ENCODE peak calls at places on chromosomes 11 and 22, in nine cellular contexts. One of them, this sample, is unnamed.

GRCh38 chr11:15816270-15816871 is 540.0 kb downstream of the SOX6 start:
- DNase-seq in NCI-H1105 treated with DMSO at 0.1 percent for 48 hours: no peak
- DNase-seq in stimulated activated naive CD8-positive, alpha-beta T cell treated with anti-CD3 and anti-CD28 coated beads, Interleukin-15, amount 100 ng/mL, for 72 hours: peak; percentile 33
- DNase-seq in endothelial cell: no peak
- DNase-seq in neural crest cell: no peak
- DNase-seq in effector CD4-positive, alpha-beta T cell: no peak
- DNase-seq in cardiac muscle cell: peak; percentile 91
- DNase-seq in CD4-positive, alpha-beta memory T cell: no peak
- DNase-seq in cerebellar cortex: no peak
- DNase-seq in this sample: no peak

GRCh38 chr11:69002743-69003231 is 10.3 kb downstream of the MRGPRF start:
- DNase-seq in endothelial cell: no peak
- DNase-seq in effector CD4-positive, alpha-beta T cell: no peak
- DNase-seq in NCI-H1105 treated with DMSO at 0.1 percent for 48 hours: no peak
- DNase-seq in neural crest cell: no peak
- DNase-seq in stimulated activated naive CD8-positive, alpha-beta T cell treated with anti-CD3 and anti-CD28 coated beads, Interleukin-15, amount 100 ng/mL, for 72 hours: no peak
- DNase-seq in CD4-positive, alpha-beta memory T cell: no peak
- DNase-seq in cardiac muscle cell: no peak
- DNase-seq in cerebellar cortex: no peak
- DNase-seq in this sample: no peak

GRCh38 chr11:125192194-125192593 is 27.6 kb downstream of the PKNOX2 start:
- DNase-seq in neural crest cell: no peak
- DNase-seq in NCI-H1105 treated with DMSO at 0.1 percent for 48 hours: no peak
- DNase-seq in endothelial cell: peak; percentile 70
- DNase-seq in stimulated activated naive CD8-positive, alpha-beta T cell treated with anti-CD3 and anti-CD28 coated beads, Interleukin-15, amount 100 ng/mL, for 72 hours: no peak
- DNase-seq in effector CD4-positive, alpha-beta T cell: no peak
- DNase-seq in CD4-positive, alpha-beta memory T cell: no peak
- DNase-seq in cardiac muscle cell: peak; percentile 73
- DNase-seq in cerebellar cortex: no peak
- DNase-seq in this sample: no peak

GRCh38 chr22:23220485-23221350 is 40.4 kb downstream of the BCR start:
- DNase-seq in CD4-positive, alpha-beta memory T cell: no peak
- DNase-seq in NCI-H1105 treated with DMSO at 0.1 percent for 48 hours: no peak
- DNase-seq in cerebellar cortex: no peak
- DNase-seq in cardiac muscle cell: peak; percentile 75
- DNase-seq in endothelial cell: no peak
- DNase-seq in stimulated activated naive CD8-positive, alpha-beta T cell treated with anti-CD3 and anti-CD28 coated beads, Interleukin-15, amount 100 ng/mL, for 72 hours: no peak
- DNase-seq in neural crest cell: no peak
- DNase-seq in effector CD4-positive, alpha-beta T cell: no peak
- DNase-seq in this sample: no peak

GRCh38 chr11:13883042-13883441 is 79.5 kb upstream of the SPON1 start:
- DNase-seq in endothelial cell: no peak
- DNase-seq in stimulated activated naive CD8-positive, alpha-beta T cell treated with anti-CD3 and anti-CD28 coated beads, Interleukin-15, amount 100 ng/mL, for 72 hours: peak; percentile 20
- DNase-seq in cardiac muscle cell: no peak
- DNase-seq in NCI-H1105 treated with DMSO at 0.1 percent for 48 hours: no peak
- DNase-seq in cerebellar cortex: no peak
- DNase-seq in neural crest cell: no peak
- DNase-seq in effector CD4-positive, alpha-beta T cell: no peak
- DNase-seq in CD4-positive, alpha-beta memory T cell: no peak
- DNase-seq in this sample: no peak

GRCh38 chr11:30000986-30001385 is 15.8 kb downstream of the KCNA4 start:
- DNase-seq in CD4-positive, alpha-beta memory T cell: no peak
- DNase-seq in endothelial cell: no peak
- DNase-seq in effector CD4-positive, alpha-beta T cell: no peak
- DNase-seq in cardiac muscle cell: no peak
- DNase-seq in stimulated activated naive CD8-positive, alpha-beta T cell treated with anti-CD3 and anti-CD28 coated beads, Interleukin-15, amount 100 ng/mL, for 72 hours: no peak
- DNase-seq in NCI-H1105 treated with DMSO at 0.1 percent for 48 hours: no peak
- DNase-seq in cerebellar cortex: no peak
- DNase-seq in neural crest cell: no peak
- DNase-seq in this sample: no peak

GRCh38 chr11:118229274-118229847 is 4.5 kb upstream of the JAML start:
- DNase-seq in neural crest cell: no peak
- DNase-seq in cerebellar cortex: no peak
- DNase-seq in cardiac muscle cell: no peak
- DNase-seq in NCI-H1105 treated with DMSO at 0.1 percent for 48 hours: no peak
- DNase-seq in endothelial cell: no peak
- DNase-seq in stimulated activated naive CD8-positive, alpha-beta T cell treated with anti-CD3 and anti-CD28 coated beads, Interleukin-15, amount 100 ng/mL, for 72 hours: no peak
- DNase-seq in effector CD4-positive, alpha-beta T cell: no peak
- DNase-seq in CD4-positive, alpha-beta memory T cell: no peak
- DNase-seq in this sample: no peak

GRCh38 chr11:86473991-86474833 is 99.5 kb downstream of the CCDC81 start:
- DNase-seq in effector CD4-positive, alpha-beta T cell: no peak
- DNase-seq in endothelial cell: no peak
- DNase-seq in stimulated activated naive CD8-positive, alpha-beta T cell treated with anti-CD3 and anti-CD28 coated beads, Interleukin-15, amount 100 ng/mL, for 72 hours: no peak
- DNase-seq in NCI-H1105 treated with DMSO at 0.1 percent for 48 hours: no peak
- DNase-seq in CD4-positive, alpha-beta memory T cell: no peak
- DNase-seq in cardiac muscle cell: no peak
- DNase-seq in cerebellar cortex: peak; percentile 21
- DNase-seq in neural crest cell: no peak
- DNase-seq in this sample: no peak

GRCh38 chr11:36065436-36065835 is 121.6 kb downstream of the LDLRAD3 start:
- DNase-seq in endothelial cell: no peak
- DNase-seq in effector CD4-positive, alpha-beta T cell: no peak
- DNase-seq in neural crest cell: no peak
- DNase-seq in NCI-H1105 treated with DMSO at 0.1 percent for 48 hours: no peak
- DNase-seq in CD4-positive, alpha-beta memory T cell: no peak
- DNase-seq in stimulated activated naive CD8-positive, alpha-beta T cell treated with anti-CD3 and anti-CD28 coated beads, Interleukin-15, amount 100 ng/mL, for 72 hours: no peak
- DNase-seq in cardiac muscle cell: peak; percentile 32
- DNase-seq in cerebellar cortex: no peak
- DNase-seq in this sample: no peak

GRCh38 chr11:35144811-35145210 is 5.8 kb downstream of the CD44 start:
- DNase-seq in stimulated activated naive CD8-positive, alpha-beta T cell treated with anti-CD3 and anti-CD28 coated beads, Interleukin-15, amount 100 ng/mL, for 72 hours: no peak
- DNase-seq in NCI-H1105 treated with DMSO at 0.1 percent for 48 hours: no peak
- DNase-seq in CD4-positive, alpha-beta memory T cell: no peak
- DNase-seq in cardiac muscle cell: peak; percentile 59
- DNase-seq in effector CD4-positive, alpha-beta T cell: no peak
- DNase-seq in neural crest cell: no peak
- DNase-seq in endothelial cell: no peak
- DNase-seq in cerebellar cortex: no peak
- DNase-seq in this sample: no peak

GRCh38 chr11:74384641-74385040 is 13.6 kb downstream of the PGM2L1 start:
- DNase-seq in effector CD4-positive, alpha-beta T cell: no peak
- DNase-seq in neural crest cell: no peak
- DNase-seq in endothelial cell: no peak
- DNase-seq in CD4-positive, alpha-beta memory T cell: no peak
- DNase-seq in stimulated activated naive CD8-positive, alpha-beta T cell treated with anti-CD3 and anti-CD28 coated beads, Interleukin-15, amount 100 ng/mL, for 72 hours: no peak
- DNase-seq in NCI-H1105 treated with DMSO at 0.1 percent for 48 hours: no peak
- DNase-seq in cardiac muscle cell: no peak
- DNase-seq in cerebellar cortex: no peak
- DNase-seq in this sample: no peak

GRCh38 chr22:27828214-27828587 is 26.6 kb upstream of the MN1 start:
- DNase-seq in cardiac muscle cell: no peak
- DNase-seq in neural crest cell: no peak
- DNase-seq in stimulated activated naive CD8-positive, alpha-beta T cell treated with anti-CD3 and anti-CD28 coated beads, Interleukin-15, amount 100 ng/mL, for 72 hours: no peak
- DNase-seq in cerebellar cortex: no peak
- DNase-seq in effector CD4-positive, alpha-beta T cell: no peak
- DNase-seq in CD4-positive, alpha-beta memory T cell: no peak
- DNase-seq in NCI-H1105 treated with DMSO at 0.1 percent for 48 hours: no peak
- DNase-seq in endothelial cell: no peak
- DNase-seq in this sample: no peak

GRCh38 chr11:63805844-63806415 is 7.3 kb upstream of the SPINDOC start:
- DNase-seq in cerebellar cortex: no peak
- DNase-seq in NCI-H1105 treated with DMSO at 0.1 percent for 48 hours: no peak
- DNase-seq in neural crest cell: no peak
- DNase-seq in endothelial cell: no peak
- DNase-seq in CD4-positive, alpha-beta memory T cell: no peak
- DNase-seq in cardiac muscle cell: peak; percentile 74
- DNase-seq in stimulated activated naive CD8-positive, alpha-beta T cell treated with anti-CD3 and anti-CD28 coated beads, Interleukin-15, amount 100 ng/mL, for 72 hours: no peak
- DNase-seq in effector CD4-positive, alpha-beta T cell: no peak
- DNase-seq in this sample: no peak

GRCh38 chr11:96054870-96055705 is 131.2 kb upstream of the MTMR2 start:
- DNase-seq in endothelial cell: no peak
- DNase-seq in cerebellar cortex: peak; percentile 65
- DNase-seq in cardiac muscle cell: peak; percentile 70
- DNase-seq in NCI-H1105 treated with DMSO at 0.1 percent for 48 hours: peak; percentile 74
- DNase-seq in stimulated activated naive CD8-positive, alpha-beta T cell treated with anti-CD3 and anti-CD28 coated beads, Interleukin-15, amount 100 ng/mL, for 72 hours: no peak
- DNase-seq in effector CD4-positive, alpha-beta T cell: no peak
- DNase-seq in CD4-positive, alpha-beta memory T cell: peak; percentile 31
- DNase-seq in neural crest cell: peak; percentile 17
- DNase-seq in this sample: no peak

GRCh38 chr11:44604171-44604581 is 38.7 kb downstream of the CD82 start:
- DNase-seq in neural crest cell: no peak
- DNase-seq in cerebellar cortex: no peak
- DNase-seq in effector CD4-positive, alpha-beta T cell: no peak
- DNase-seq in cardiac muscle cell: no peak
- DNase-seq in CD4-positive, alpha-beta memory T cell: no peak
- DNase-seq in stimulated activated naive CD8-positive, alpha-beta T cell treated with anti-CD3 and anti-CD28 coated beads, Interleukin-15, amount 100 ng/mL, for 72 hours: no peak
- DNase-seq in endothelial cell: no peak
- DNase-seq in NCI-H1105 treated with DMSO at 0.1 percent for 48 hours: peak; percentile 88
- DNase-seq in this sample: no peak

GRCh38 chr11:32893091-32893946 is 708 bp downstream of the QSER1 start:
- DNase-seq in cardiac muscle cell: peak; percentile 50
- DNase-seq in cerebellar cortex: peak; percentile 53
- DNase-seq in effector CD4-positive, alpha-beta T cell: peak; percentile 31
- DNase-seq in NCI-H1105 treated with DMSO at 0.1 percent for 48 hours: peak; percentile 57
- DNase-seq in neural crest cell: peak; percentile 67
- DNase-seq in endothelial cell: peak; percentile 82
- DNase-seq in CD4-positive, alpha-beta memory T cell: peak; percentile 38
- DNase-seq in stimulated activated naive CD8-positive, alpha-beta T cell treated with anti-CD3 and anti-CD28 coated beads, Interleukin-15, amount 100 ng/mL, for 72 hours: peak; percentile 71
- DNase-seq in this sample: peak; percentile 51

GRCh38 chr11:29310016-29310415 is 706.8 kb downstream of the KCNA4 start:
- DNase-seq in CD4-positive, alpha-beta memory T cell: no peak
- DNase-seq in neural crest cell: no peak
- DNase-seq in effector CD4-positive, alpha-beta T cell: no peak
- DNase-seq in endothelial cell: no peak
- DNase-seq in cerebellar cortex: no peak
- DNase-seq in cardiac muscle cell: peak; percentile 65
- DNase-seq in NCI-H1105 treated with DMSO at 0.1 percent for 48 hours: no peak
- DNase-seq in stimulated activated naive CD8-positive, alpha-beta T cell treated with anti-CD3 and anti-CD28 coated beads, Interleukin-15, amount 100 ng/mL, for 72 hours: no peak
- DNase-seq in this sample: no peak

GRCh38 chr11:33668468-33668825 is 32.2 kb downstream of the C11orf91 start:
- DNase-seq in cardiac muscle cell: no peak
- DNase-seq in CD4-positive, alpha-beta memory T cell: no peak
- DNase-seq in cerebellar cortex: no peak
- DNase-seq in neural crest cell: no peak
- DNase-seq in effector CD4-positive, alpha-beta T cell: no peak
- DNase-seq in NCI-H1105 treated with DMSO at 0.1 percent for 48 hours: peak; percentile 89
- DNase-seq in endothelial cell: no peak
- DNase-seq in stimulated activated naive CD8-positive, alpha-beta T cell treated with anti-CD3 and anti-CD28 coated beads, Interleukin-15, amount 100 ng/mL, for 72 hours: no peak
- DNase-seq in this sample: no peak

GRCh38 chr11:68750197-68750987 is 928 bp downstream of the TESMIN start:
- DNase-seq in cardiac muscle cell: no peak
- DNase-seq in cerebellar cortex: no peak
- DNase-seq in stimulated activated naive CD8-positive, alpha-beta T cell treated with anti-CD3 and anti-CD28 coated beads, Interleukin-15, amount 100 ng/mL, for 72 hours: peak; percentile 18
- DNase-seq in CD4-positive, alpha-beta memory T cell: peak; percentile 8
- DNase-seq in effector CD4-positive, alpha-beta T cell: no peak
- DNase-seq in NCI-H1105 treated with DMSO at 0.1 percent for 48 hours: no peak
- DNase-seq in neural crest cell: peak; percentile 18
- DNase-seq in endothelial cell: peak; percentile 41
- DNase-seq in this sample: peak; percentile 3

GRCh38 chr11:91981995-91982394 is 242.6 kb upstream of the FAT3 start:
- DNase-seq in neural crest cell: no peak
- DNase-seq in cardiac muscle cell: peak; percentile 93
- DNase-seq in cerebellar cortex: no peak
- DNase-seq in CD4-positive, alpha-beta memory T cell: no peak
- DNase-seq in endothelial cell: no peak
- DNase-seq in stimulated activated naive CD8-positive, alpha-beta T cell treated with anti-CD3 and anti-CD28 coated beads, Interleukin-15, amount 100 ng/mL, for 72 hours: no peak
- DNase-seq in NCI-H1105 treated with DMSO at 0.1 percent for 48 hours: no peak
- DNase-seq in effector CD4-positive, alpha-beta T cell: no peak
- DNase-seq in this sample: no peak

GRCh38 chr11:65606876-65607613 is 7.0 kb downstream of the MAP3K11 start:
- DNase-seq in effector CD4-positive, alpha-beta T cell: no peak
- DNase-seq in NCI-H1105 treated with DMSO at 0.1 percent for 48 hours: no peak
- DNase-seq in endothelial cell: peak; percentile 91
- DNase-seq in cardiac muscle cell: peak; percentile 99
- DNase-seq in neural crest cell: peak; percentile 78
- DNase-seq in cerebellar cortex: peak; percentile 95
- DNase-seq in CD4-positive, alpha-beta memory T cell: no peak
- DNase-seq in stimulated activated naive CD8-positive, alpha-beta T cell treated with anti-CD3 and anti-CD28 coated beads, Interleukin-15, amount 100 ng/mL, for 72 hours: no peak
- DNase-seq in this sample: no peak

GRCh38 chr11:20158597-20159257 is 1.5 kb downstream of the DBX1 start:
- DNase-seq in NCI-H1105 treated with DMSO at 0.1 percent for 48 hours: no peak
- DNase-seq in CD4-positive, alpha-beta memory T cell: no peak
- DNase-seq in effector CD4-positive, alpha-beta T cell: no peak
- DNase-seq in cardiac muscle cell: peak; percentile 80
- DNase-seq in cerebellar cortex: peak; percentile 6
- DNase-seq in stimulated activated naive CD8-positive, alpha-beta T cell treated with anti-CD3 and anti-CD28 coated beads, Interleukin-15, amount 100 ng/mL, for 72 hours: peak; percentile 26
- DNase-seq in neural crest cell: peak; percentile 77
- DNase-seq in endothelial cell: peak; percentile 81
- DNase-seq in this sample: no peak

GRCh38 chr11:279966-280761 is 2.0 kb downstream of the NLRP6 start:
- DNase-seq in CD4-positive, alpha-beta memory T cell: peak; percentile 55
- DNase-seq in cardiac muscle cell: peak; percentile 47
- DNase-seq in endothelial cell: peak; percentile 57
- DNase-seq in stimulated activated naive CD8-positive, alpha-beta T cell treated with anti-CD3 and anti-CD28 coated beads, Interleukin-15, amount 100 ng/mL, for 72 hours: peak; percentile 56
- DNase-seq in cerebellar cortex: no peak
- DNase-seq in effector CD4-positive, alpha-beta T cell: peak; percentile 36
- DNase-seq in neural crest cell: no peak
- DNase-seq in NCI-H1105 treated with DMSO at 0.1 percent for 48 hours: no peak
- DNase-seq in this sample: no peak

This sample was measured in activated CD4-positive, alpha-beta T cell treated with anti-CD3 and anti-CD28 coated beads, Interleukin-2, amount 50 U/mL, for 1 hour.